ENCODE peak calls at places on chromosomes 2 and 18, in ten cellular contexts. One of them, this sample, is unnamed. For H3K9me3, the result is how much of the 10 kb centered on the place peaks cover.

GRCh38 chr2:204771693-204772092 is 226.4 kb downstream of the PARD3B start:
- DNase-seq in upper lobe of left lung: no peak
- DNase-seq in lower lobe of right lung: no peak
- DNase-seq in gastrocnemius medialis: no peak
- DNase-seq in suprapubic skin: no peak
- DNase-seq in OCI-LY7: no peak
- DNase-seq in CD8-positive, alpha-beta memory T cell: no peak
- DNase-seq in transverse colon: no peak
- DNase-seq in HCT116: no peak
- DNase-seq in tibial nerve: no peak
- DNase-seq in this sample: no peak

GRCh38 chr18:32175265-32175664 is 14.6 kb upstream of the MEP1B start:
- DNase-seq in upper lobe of left lung: no peak
- DNase-seq in lower lobe of right lung: no peak
- DNase-seq in gastrocnemius medialis: no peak
- DNase-seq in suprapubic skin: no peak
- DNase-seq in OCI-LY7: no peak
- DNase-seq in CD8-positive, alpha-beta memory T cell: no peak
- DNase-seq in transverse colon: no peak
- DNase-seq in HCT116: no peak
- DNase-seq in tibial nerve: no peak
- DNase-seq in this sample: no peak

GRCh38 chr2:239519081-239519920 is 118.5 kb upstream of the HDAC4 start:
- DNase-seq in upper lobe of left lung: no peak
- DNase-seq in lower lobe of right lung: peak
- DNase-seq in gastrocnemius medialis: no peak
- DNase-seq in suprapubic skin: no peak
- DNase-seq in OCI-LY7: no peak
- DNase-seq in CD8-positive, alpha-beta memory T cell: no peak
- DNase-seq in transverse colon: no peak
- DNase-seq in HCT116: no peak
- DNase-seq in tibial nerve: no peak
- DNase-seq in this sample: no peak

GRCh38 chr2:191410646-191411436 is 165.6 kb downstream of the MYO1B start:
- DNase-seq in upper lobe of left lung: no peak
- DNase-seq in lower lobe of right lung: no peak
- DNase-seq in gastrocnemius medialis: no peak
- DNase-seq in suprapubic skin: no peak
- DNase-seq in OCI-LY7: no peak
- DNase-seq in CD8-positive, alpha-beta memory T cell: no peak
- DNase-seq in transverse colon: no peak
- DNase-seq in HCT116: no peak
- DNase-seq in tibial nerve: no peak
- DNase-seq in this sample: no peak

GRCh38 chr2:218959761-218960195 is 312 bp downstream of the CDK5R2 start:
- DNase-seq in upper lobe of left lung: no peak
- DNase-seq in lower lobe of right lung: no peak
- DNase-seq in gastrocnemius medialis: no peak
- DNase-seq in suprapubic skin: no peak
- DNase-seq in OCI-LY7: no peak
- DNase-seq in CD8-positive, alpha-beta memory T cell: no peak
- DNase-seq in transverse colon: no peak
- DNase-seq in HCT116: no peak
- DNase-seq in tibial nerve: no peak
- DNase-seq in this sample: no peak

GRCh38 chr2:141555876-141556470 is 574.8 kb downstream of the LRP1B start:
- DNase-seq in upper lobe of left lung: no peak
- DNase-seq in lower lobe of right lung: no peak
- DNase-seq in gastrocnemius medialis: no peak
- DNase-seq in suprapubic skin: no peak
- DNase-seq in OCI-LY7: no peak
- DNase-seq in CD8-positive, alpha-beta memory T cell: no peak
- DNase-seq in transverse colon: no peak
- DNase-seq in HCT116: no peak
- DNase-seq in tibial nerve: no peak
- DNase-seq in this sample: peak

GRCh38 chr2:26172866-26173595 is at the start of gene GAREM2:
- DNase-seq in upper lobe of left lung: peak
- DNase-seq in lower lobe of right lung: no peak
- DNase-seq in gastrocnemius medialis: no peak
- DNase-seq in suprapubic skin: peak
- DNase-seq in OCI-LY7: no peak
- DNase-seq in CD8-positive, alpha-beta memory T cell: no peak
- DNase-seq in transverse colon: no peak
- DNase-seq in HCT116: no peak
- DNase-seq in tibial nerve: no peak
- DNase-seq in this sample: no peak

GRCh38 chr2:176188969-176189665 is 649 bp downstream of the HOXD1 start:
- DNase-seq in upper lobe of left lung: peak
- DNase-seq in lower lobe of right lung: peak
- DNase-seq in gastrocnemius medialis: no peak
- DNase-seq in suprapubic skin: peak
- DNase-seq in OCI-LY7: no peak
- DNase-seq in CD8-positive, alpha-beta memory T cell: no peak
- DNase-seq in transverse colon: peak
- DNase-seq in HCT116: no peak
- DNase-seq in tibial nerve: no peak
- DNase-seq in this sample: no peak

GRCh38 chr2:199869653-199870052 is 18.7 kb upstream of the FTCDNL1 start:
- DNase-seq in upper lobe of left lung: no peak
- DNase-seq in lower lobe of right lung: no peak
- DNase-seq in gastrocnemius medialis: no peak
- DNase-seq in suprapubic skin: no peak
- DNase-seq in OCI-LY7: no peak
- DNase-seq in CD8-positive, alpha-beta memory T cell: no peak
- DNase-seq in transverse colon: no peak
- DNase-seq in HCT116: no peak
- DNase-seq in tibial nerve: no peak
- DNase-seq in this sample: no peak

GRCh38 chr18:23779696-23780303 is 90.5 kb downstream of the LAMA3 start:
- DNase-seq in upper lobe of left lung: no peak
- DNase-seq in lower lobe of right lung: no peak
- DNase-seq in gastrocnemius medialis: no peak
- DNase-seq in suprapubic skin: no peak
- DNase-seq in OCI-LY7: no peak
- DNase-seq in CD8-positive, alpha-beta memory T cell: no peak
- DNase-seq in transverse colon: no peak
- DNase-seq in HCT116: peak
- DNase-seq in tibial nerve: no peak
- DNase-seq in this sample: no peak

GRCh38 chr2:103401621-103402020 is 639.8 kb downstream of the TMEM182 start:
- DNase-seq in upper lobe of left lung: no peak
- DNase-seq in lower lobe of right lung: no peak
- DNase-seq in gastrocnemius medialis: no peak
- DNase-seq in suprapubic skin: no peak
- DNase-seq in OCI-LY7: no peak
- DNase-seq in CD8-positive, alpha-beta memory T cell: no peak
- DNase-seq in transverse colon: no peak
- DNase-seq in HCT116: no peak
- DNase-seq in tibial nerve: no peak
- DNase-seq in this sample: peak

GRCh38 chr2:136204959-136205358 is 87.0 kb upstream of the CXCR4 start:
- DNase-seq in upper lobe of left lung: no peak
- DNase-seq in lower lobe of right lung: no peak
- DNase-seq in gastrocnemius medialis: no peak
- DNase-seq in suprapubic skin: no peak
- DNase-seq in OCI-LY7: no peak
- DNase-seq in CD8-positive, alpha-beta memory T cell: no peak
- DNase-seq in transverse colon: no peak
- DNase-seq in HCT116: no peak
- DNase-seq in tibial nerve: no peak
- DNase-seq in this sample: no peak
- H3K9me3 ChIP-seq in upper lobe of left lung: under half
- H3K9me3 ChIP-seq in lower lobe of right lung: under half
- H3K9me3 ChIP-seq in gastrocnemius medialis: under half
- H3K9me3 ChIP-seq in suprapubic skin: under half
- H3K9me3 ChIP-seq in OCI-LY7: under half
- H3K9me3 ChIP-seq in CD8-positive, alpha-beta memory T cell: under half
- H3K9me3 ChIP-seq in transverse colon: under half
- H3K9me3 ChIP-seq in HCT116: under half
- H3K9me3 ChIP-seq in tibial nerve: under half
- H3K9me3 ChIP-seq in this sample: under half

GRCh38 chr18:79890638-79891037 is 60.8 kb downstream of the SLC66A2 start:
- DNase-seq in upper lobe of left lung: no peak
- DNase-seq in lower lobe of right lung: no peak
- DNase-seq in gastrocnemius medialis: no peak
- DNase-seq in suprapubic skin: no peak
- DNase-seq in OCI-LY7: no peak
- DNase-seq in CD8-positive, alpha-beta memory T cell: no peak
- DNase-seq in transverse colon: no peak
- DNase-seq in HCT116: no peak
- DNase-seq in tibial nerve: no peak
- DNase-seq in this sample: no peak
- H3K9me3 ChIP-seq in upper lobe of left lung: half or more
- H3K9me3 ChIP-seq in lower lobe of right lung: under half
- H3K9me3 ChIP-seq in gastrocnemius medialis: under half
- H3K9me3 ChIP-seq in suprapubic skin: under half
- H3K9me3 ChIP-seq in OCI-LY7: under half
- H3K9me3 ChIP-seq in CD8-positive, alpha-beta memory T cell: under half
- H3K9me3 ChIP-seq in transverse colon: half or more
- H3K9me3 ChIP-seq in HCT116: under half
- H3K9me3 ChIP-seq in tibial nerve: under half
- H3K9me3 ChIP-seq in this sample: half or more

GRCh38 chr2:73272270-73272669 is 12.0 kb downstream of the FBXO41 start:
- DNase-seq in upper lobe of left lung: no peak
- DNase-seq in lower lobe of right lung: no peak
- DNase-seq in gastrocnemius medialis: no peak
- DNase-seq in suprapubic skin: no peak
- DNase-seq in OCI-LY7: no peak
- DNase-seq in CD8-positive, alpha-beta memory T cell: no peak
- DNase-seq in transverse colon: no peak
- DNase-seq in HCT116: no peak
- DNase-seq in tibial nerve: no peak
- DNase-seq in this sample: no peak

GRCh38 chr2:73268831-73269685 is 15.2 kb downstream of the FBXO41 start:
- DNase-seq in upper lobe of left lung: peak
- DNase-seq in lower lobe of right lung: no peak
- DNase-seq in gastrocnemius medialis: no peak
- DNase-seq in suprapubic skin: no peak
- DNase-seq in OCI-LY7: peak
- DNase-seq in CD8-positive, alpha-beta memory T cell: peak
- DNase-seq in transverse colon: peak
- DNase-seq in HCT116: peak
- DNase-seq in tibial nerve: no peak
- DNase-seq in this sample: no peak

GRCh38 chr2:73268368-73268830 is 15.9 kb downstream of the FBXO41 start:
- DNase-seq in upper lobe of left lung: no peak
- DNase-seq in lower lobe of right lung: no peak
- DNase-seq in gastrocnemius medialis: no peak
- DNase-seq in suprapubic skin: no peak
- DNase-seq in OCI-LY7: no peak
- DNase-seq in CD8-positive, alpha-beta memory T cell: no peak
- DNase-seq in transverse colon: no peak
- DNase-seq in HCT116: no peak
- DNase-seq in tibial nerve: no peak
- DNase-seq in this sample: no peak

GRCh38 chr2:73267008-73267407 is 17.3 kb downstream of the FBXO41 start:
- DNase-seq in upper lobe of left lung: no peak
- DNase-seq in lower lobe of right lung: no peak
- DNase-seq in gastrocnemius medialis: no peak
- DNase-seq in suprapubic skin: no peak
- DNase-seq in OCI-LY7: no peak
- DNase-seq in CD8-positive, alpha-beta memory T cell: no peak
- DNase-seq in transverse colon: no peak
- DNase-seq in HCT116: no peak
- DNase-seq in tibial nerve: no peak
- DNase-seq in this sample: no peak

DNA sequence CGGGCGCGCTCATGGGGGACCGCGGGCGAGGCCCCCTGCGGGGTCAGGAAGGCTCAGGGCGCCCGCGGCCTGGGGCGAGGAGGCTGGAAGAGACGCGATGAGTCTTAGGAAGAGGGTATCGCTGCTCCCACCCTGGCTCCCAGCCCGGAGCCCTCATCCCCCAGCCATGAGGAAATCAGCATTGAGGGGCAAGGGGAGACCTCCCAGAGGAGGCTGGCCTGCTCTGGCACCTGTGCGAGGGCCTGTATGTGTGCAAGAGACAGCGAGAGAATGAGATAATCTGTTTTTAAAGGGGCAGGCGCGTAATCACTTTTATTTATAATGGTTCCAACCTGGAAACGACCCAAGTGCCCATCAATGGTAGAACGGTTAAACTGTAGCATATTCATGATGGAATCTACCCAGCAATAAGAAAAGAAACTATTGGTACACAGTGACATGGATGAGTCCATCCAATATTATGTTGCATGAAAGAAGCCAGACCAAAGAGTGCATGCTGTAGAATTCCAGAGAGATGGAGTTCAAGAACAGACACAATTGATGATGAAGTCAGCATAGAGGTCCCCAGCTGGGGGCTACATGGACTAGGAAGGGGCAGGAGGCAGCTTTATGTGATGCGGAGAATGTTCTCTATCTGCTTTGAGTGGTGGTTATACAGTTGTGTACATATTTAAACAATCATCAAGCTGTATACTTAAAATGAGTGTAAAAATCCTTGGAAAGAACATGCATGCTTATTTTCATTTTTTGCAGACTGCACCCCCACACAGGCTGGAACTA is 14.4 kb downstream of the FBXO41 start:
- DNase-seq in upper lobe of left lung: no peak
- DNase-seq in lower lobe of right lung: no peak
- DNase-seq in gastrocnemius medialis: no peak
- DNase-seq in suprapubic skin: no peak
- DNase-seq in OCI-LY7: no peak
- DNase-seq in CD8-positive, alpha-beta memory T cell: no peak
- DNase-seq in transverse colon: no peak
- DNase-seq in HCT116: no peak
- DNase-seq in tibial nerve: no peak
- DNase-seq in this sample: no peak
- H3K9me3 ChIP-seq in upper lobe of left lung: under half
- H3K9me3 ChIP-seq in lower lobe of right lung: under half
- H3K9me3 ChIP-seq in gastrocnemius medialis: under half
- H3K9me3 ChIP-seq in suprapubic skin: under half
- H3K9me3 ChIP-seq in OCI-LY7: under half
- H3K9me3 ChIP-seq in CD8-positive, alpha-beta memory T cell: under half
- H3K9me3 ChIP-seq in transverse colon: under half
- H3K9me3 ChIP-seq in HCT116: under half
- H3K9me3 ChIP-seq in tibial nerve: under half
- H3K9me3 ChIP-seq in this sample: under half

GRCh38 chr18:44343570-44343969 is 337.1 kb upstream of the SETBP1 start:
- DNase-seq in upper lobe of left lung: no peak
- DNase-seq in lower lobe of right lung: no peak
- DNase-seq in gastrocnemius medialis: no peak
- DNase-seq in suprapubic skin: no peak
- DNase-seq in OCI-LY7: no peak
- DNase-seq in CD8-positive, alpha-beta memory T cell: no peak
- DNase-seq in transverse colon: no peak
- DNase-seq in HCT116: no peak
- DNase-seq in tibial nerve: no peak
- DNase-seq in this sample: no peak

GRCh38 chr18:44341759-44342158 is 338.9 kb upstream of the SETBP1 start:
- DNase-seq in upper lobe of left lung: no peak
- DNase-seq in lower lobe of right lung: no peak
- DNase-seq in gastrocnemius medialis: no peak
- DNase-seq in suprapubic skin: no peak
- DNase-seq in OCI-LY7: no peak
- DNase-seq in CD8-positive, alpha-beta memory T cell: no peak
- DNase-seq in transverse colon: no peak
- DNase-seq in HCT116: no peak
- DNase-seq in tibial nerve: no peak
- DNase-seq in this sample: no peak

GRCh38 chr18:44342946-44343345 is 337.7 kb upstream of the SETBP1 start:
- DNase-seq in upper lobe of left lung: no peak
- DNase-seq in lower lobe of right lung: no peak
- DNase-seq in gastrocnemius medialis: no peak
- DNase-seq in suprapubic skin: no peak
- DNase-seq in OCI-LY7: no peak
- DNase-seq in CD8-positive, alpha-beta memory T cell: no peak
- DNase-seq in transverse colon: no peak
- DNase-seq in HCT116: no peak
- DNase-seq in tibial nerve: no peak
- DNase-seq in this sample: no peak

GRCh38 chr18:44342167-44342566 is 338.5 kb upstream of the SETBP1 start:
- DNase-seq in upper lobe of left lung: no peak
- DNase-seq in lower lobe of right lung: no peak
- DNase-seq in gastrocnemius medialis: no peak
- DNase-seq in suprapubic skin: no peak
- DNase-seq in OCI-LY7: no peak
- DNase-seq in CD8-positive, alpha-beta memory T cell: no peak
- DNase-seq in transverse colon: no peak
- DNase-seq in HCT116: no peak
- DNase-seq in tibial nerve: no peak
- DNase-seq in this sample: no peak
- H3K9me3 ChIP-seq in upper lobe of left lung: under half
- H3K9me3 ChIP-seq in lower lobe of right lung: under half
- H3K9me3 ChIP-seq in gastrocnemius medialis: under half
- H3K9me3 ChIP-seq in suprapubic skin: under half
- H3K9me3 ChIP-seq in OCI-LY7: under half
- H3K9me3 ChIP-seq in CD8-positive, alpha-beta memory T cell: under half
- H3K9me3 ChIP-seq in transverse colon: under half
- H3K9me3 ChIP-seq in HCT116: under half
- H3K9me3 ChIP-seq in tibial nerve: under half
- H3K9me3 ChIP-seq in this sample: under half